ENCODE peak calls at places on chromosomes 3 and 15, in six cellular contexts. M, X, P, B, D and S are unnamed samples.

GRCh38 chr15:99051308-99051707 is 43.7 kb upstream of the PGPEP1L start:
- DNase-seq in M (no peak), X (no peak), P (no peak), B (peak), D (no peak), S (no peak)

GRCh38 chr3:29353807-29354206 is 72.9 kb downstream of the RBMS3 start:
- DNase-seq in M (no peak), X (no peak), P (no peak), B (no peak), D (no peak), S (no peak)

GRCh38 chr3:170980399-170980798 is 46.1 kb downstream of the SLC2A2 start:
- DNase-seq in M (no peak), X (peak), P (no peak), B (no peak), D (no peak), S (no peak)

GRCh38 chr3:34000301-34000700 is 201.9 kb downstream of the PDCD6IP start:
- DNase-seq in M (no peak), X (no peak), P (no peak), B (no peak), D (no peak), S (no peak)

GRCh38 chr15:52018244-52018643 is 775 bp upstream of the MAPK6 start:
- DNase-seq in M (no peak), X (peak), P (no peak), B (no peak), D (no peak), S (peak)

GRCh38 chr3:160587105-160587504 is 21.7 kb upstream of the KPNA4 start:
- DNase-seq in M (peak), X (no peak), P (no peak), B (no peak), D (no peak), S (no peak)

GRCh38 chr3:5349343-5349742 is 161.8 kb downstream of the EDEM1 start:
- DNase-seq in M (no peak), X (no peak), P (no peak), B (no peak), D (no peak), S (no peak)

GRCh38 chr3:12737319-12737718 is 21.7 kb downstream of the TMEM40 start:
- DNase-seq in M (no peak), X (no peak), P (no peak), B (no peak), D (no peak), S (no peak)